ENCODE peak calls at places on chromosomes 3 and 15, in eight cellular contexts. T, E, Q, B, K, P, U and Z are unnamed samples.

GRCh38 chr15:67884009-67884408 is 44.2 kb upstream of the RNU6-1 start:
- DNase-seq in T (no peak), K (no peak), E (no peak), P (no peak), B (no peak), Q (no peak), U (no peak), Z (no peak)

GRCh38 chr3:142180761-142181362 is 31.5 kb upstream of the TFDP2 start:
- DNase-seq in Q (peak), T (no peak), U (no peak), K (peak), E (peak), P (peak), B (peak), Z (peak)

GRCh38 chr3:197555281-197556261 is at the start of gene BDH1:
- DNase-seq in Q (peak), P (peak), K (no peak), T (peak), B (peak), E (peak), U (peak), Z (peak)

GRCh38 chr3:77370413-77370812 is 330.5 kb downstream of the ROBO2 start:
- DNase-seq in K (peak), U (no peak), T (no peak), Q (no peak), E (no peak), P (no peak), B (peak), Z (no peak)

GRCh38 chr3:115800489-115801080 is 177.3 kb downstream of the GAP43 start:
- DNase-seq in E (no peak), Q (no peak), B (no peak), T (no peak), P (no peak), U (no peak), K (peak), Z (no peak)

GRCh38 chr3:179729086-179729485 is 76.2 kb downstream of the USP13 start:
- DNase-seq in K (no peak), U (no peak), Q (no peak), B (peak), P (no peak), T (no peak), E (no peak), Z (no peak)

GRCh38 chr3:140316895-140317400 is 360.9 kb upstream of the TRIM42 start:
- DNase-seq in T (no peak), P (no peak), B (no peak), K (no peak), E (no peak), Q (no peak), U (no peak), Z (no peak)

GRCh38 chr3:126922466-126922865 is 60.4 kb upstream of the PLXNA1 start:
- DNase-seq in B (no peak), U (no peak), E (no peak), Q (no peak), T (no peak), K (no peak), P (no peak), Z (no peak)

GRCh38 chr3:129777806-129778205 is 115.7 kb downstream of the TMCC1 start:
- DNase-seq in B (no peak), K (no peak), U (no peak), T (no peak), Q (no peak), P (no peak), E (no peak), Z (no peak)

GRCh38 chr3:179826247-179826637 is 173.4 kb downstream of the USP13 start:
- DNase-seq in T (no peak), K (no peak), U (no peak), B (no peak), P (no peak), Q (no peak), E (no peak), Z (no peak)

GRCh38 chr3:77038468-77038927 is 1.4 kb upstream of the ROBO2 start:
- DNase-seq in Q (peak), P (peak), E (no peak), B (peak), U (peak), K (peak), T (no peak), Z (peak)

GRCh38 chr15:77748078-77749064 is 115.7 kb upstream of the LINGO1 start:
- DNase-seq in B (no peak), P (no peak), T (no peak), U (no peak), K (no peak), Q (no peak), E (peak), Z (peak)

GRCh38 chr15:90087454-90088154 is 14.7 kb downstream of the IDH2 start:
- DNase-seq in P (peak), U (no peak), Q (no peak), E (peak), K (peak), T (no peak), B (peak), Z (peak)

GRCh38 chr3:123036352-123037014 is 8.9 kb upstream of the SEMA5B start:
- DNase-seq in B (peak), K (peak), U (no peak), Q (no peak), E (no peak), T (no peak), P (no peak), Z (no peak)

GRCh38 chr3:184176377-184177330 is 2.0 kb downstream of the AP2M1 start:
- DNase-seq in P (no peak), Q (peak), B (peak), T (no peak), U (no peak), K (peak), E (no peak), Z (peak)

GRCh38 chr15:88394553-88395159 is 72.5 kb downstream of the MRPL46 start:
- DNase-seq in B (no peak), E (no peak), T (no peak), P (no peak), Q (no peak), K (no peak), U (no peak), Z (no peak)

GRCh38 chr15:78675617-78676360 is 34.8 kb upstream of the CHRNB4 start:
- DNase-seq in Q (no peak), B (no peak), P (no peak), K (no peak), E (no peak), T (no peak), U (no peak), Z (no peak)

GRCh38 chr15:63088532-63089245 is 33.0 kb upstream of the LACTB start:
- DNase-seq in K (no peak), U (no peak), P (no peak), Q (no peak), T (no peak), B (no peak), E (no peak), Z (no peak)

GRCh38 chr15:57213783-57214366 is 162.4 kb upstream of the CGNL1 start:
- DNase-seq in P (peak), K (peak), Q (peak), E (no peak), B (peak), U (no peak), T (no peak), Z (no peak)

GRCh38 chr3:74584782-74585181 is 29.7 kb downstream of the CNTN3 start:
- DNase-seq in K (no peak), T (no peak), B (no peak), E (no peak), U (no peak), P (no peak), Q (no peak), Z (no peak)

GRCh38 chr15:39593071-39594055 is 12.5 kb downstream of the THBS1 start:
- DNase-seq in P (no peak), E (no peak), U (no peak), B (no peak), K (no peak), T (no peak), Q (no peak), Z (no peak)

GRCh38 chr3:72278349-72279067 is 493.6 kb upstream of the PROK2 start:
- DNase-seq in K (no peak), U (no peak), T (no peak), E (no peak), B (no peak), Q (no peak), P (no peak), Z (no peak)

GRCh38 chr15:80953953-80954778 is 35.5 kb downstream of the MESD start:
- DNase-seq in T (no peak), P (no peak), Q (no peak), E (no peak), B (no peak), K (no peak), U (no peak), Z (peak)